ENCODE peak calls at places on chromosomes 16 and 17, in seven cellular contexts. E, A, Y, H, B, V and J are unnamed samples.

GRCh38 chr16:4521971-4522623 is 16.5 kb downstream of the CDIP1 start:
- DNase-seq in E (peak), A (no peak), Y (no peak), H (peak), B (no peak), V (no peak), J (no peak)

GRCh38 chr17:17062866-17063265 is 20.6 kb downstream of the MPRIP start:
- DNase-seq in E (peak), A (no peak), Y (no peak), H (no peak), B (no peak), V (no peak), J (no peak)

GRCh38 chr16:67666032-67666537 is 465 bp downstream of the ENKD1 start:
- DNase-seq in E (peak), A (no peak), Y (no peak), H (peak), B (no peak), V (no peak), J (peak)

GRCh38 chr16:85668676-85669424 is 19.9 kb downstream of the GINS2 start:
- DNase-seq in E (no peak), A (no peak), Y (no peak), H (no peak), B (no peak), V (no peak), J (no peak)

GRCh38 chr17:81253358-81254131 is 14.4 kb downstream of the NDUFAF8 start:
- DNase-seq in E (peak), A (no peak), Y (peak), H (peak), B (no peak), V (peak), J (peak)

GRCh38 chr17:15247891-15248529 is 17.1 kb downstream of the PMP22 start:
- DNase-seq in E (no peak), A (no peak), Y (no peak), H (no peak), B (no peak), V (no peak), J (no peak)

GRCh38 chr16:26727801-26728200 is 338.9 kb upstream of the C16orf82 start:
- DNase-seq in E (no peak), A (no peak), Y (no peak), H (no peak), B (no peak), V (no peak), J (no peak)

GRCh38 chr16:88815901-88816589 is 4.3 kb upstream of the APRT start:
- DNase-seq in E (peak), A (no peak), Y (no peak), H (no peak), B (no peak), V (no peak), J (peak)

GRCh38 chr17:47204722-47205418 is 4.3 kb upstream of the MYL4 start:
- DNase-seq in E (peak), A (no peak), Y (no peak), H (peak), B (no peak), V (no peak), J (no peak)

GRCh38 chr17:27861979-27862378 is 31.2 kb downstream of the LYRM9 start:
- DNase-seq in E (no peak), A (no peak), Y (no peak), H (no peak), B (no peak), V (no peak), J (peak)

GRCh38 chr17:43464046-43464445 is 19.7 kb upstream of the DHX8 start:
- DNase-seq in E (no peak), A (no peak), Y (no peak), H (no peak), B (no peak), V (no peak), J (no peak)

GRCh38 chr16:82629441-82630027 is 2.8 kb downstream of the CDH13 start:
- DNase-seq in E (no peak), A (peak), Y (no peak), H (peak), B (no peak), V (no peak), J (no peak)

GRCh38 chr16:71894229-71894920 is 956 bp upstream of the IST1 start:
- DNase-seq in E (peak), A (peak), Y (peak), H (peak), B (no peak), V (no peak), J (peak)

GRCh38 chr16:57570301-57571070 is 28.0 kb downstream of the ADGRG5 start:
- DNase-seq in E (no peak), A (no peak), Y (no peak), H (no peak), B (no peak), V (no peak), J (no peak)

GRCh38 chr17:42116705-42117396 is 4.3 kb downstream of the KAT2A start:
- DNase-seq in E (peak), A (peak), Y (peak), H (peak), B (peak), V (no peak), J (peak)

GRCh38 chr17:47850692-47851573 is at the start of gene SP6:
- DNase-seq in E (peak), A (no peak), Y (peak), H (peak), B (no peak), V (no peak), J (peak)

GRCh38 chr16:14627088-14627487 is 3.0 kb downstream of the PARN start:
- DNase-seq in E (no peak), A (no peak), Y (no peak), H (no peak), B (no peak), V (no peak), J (no peak)

GRCh38 chr17:60743812-60744211 is 66.2 kb downstream of the BCAS3 start:
- DNase-seq in E (peak), A (no peak), Y (no peak), H (peak), B (peak), V (no peak), J (no peak)

GRCh38 chr16:11038777-11039176 is 94.4 kb downstream of the CLEC16A start:
- DNase-seq in E (no peak), A (peak), Y (no peak), H (no peak), B (no peak), V (no peak), J (no peak)

GRCh38 chr17:42895185-42895555 is 5.4 kb upstream of the G6PC1 start:
- DNase-seq in E (peak), A (peak), Y (peak), H (peak), B (peak), V (peak), J (peak)

GRCh38 chr17:57545836-57546305 is 199.2 kb downstream of the CCDC182 start:
- DNase-seq in E (no peak), A (no peak), Y (no peak), H (no peak), B (no peak), V (no peak), J (no peak)

GRCh38 chr17:43576563-43577229 is 30.6 kb upstream of the ETV4 start:
- DNase-seq in E (peak), A (peak), Y (peak), H (peak), B (peak), V (peak), J (peak)

GRCh38 chr17:46139365-46140210 is 53.6 kb downstream of the KANSL1 start:
- DNase-seq in E (no peak), A (no peak), Y (no peak), H (no peak), B (no peak), V (no peak), J (no peak)

GRCh38 chr17:4511199-4511932 is 12.7 kb downstream of the SPNS2 start:
- DNase-seq in E (no peak), A (no peak), Y (no peak), H (no peak), B (no peak), V (no peak), J (no peak)

GRCh38 chr17:20944014-20944905 is 98.6 kb downstream of the USP22 start:
- DNase-seq in E (peak), A (no peak), Y (no peak), H (no peak), B (no peak), V (no peak), J (peak)
- TF ChIP-seq CTCF in E (peak), A (no peak), Y (no peak), H (no peak), B (no peak), V (peak), J (peak)

GRCh38 chr16:79595916-79596450 is 4.6 kb downstream of the MAF start:
- DNase-seq in E (no peak), A (no peak), Y (peak), H (no peak), B (no peak), V (no peak), J (no peak)
- H3K27ac ChIP-seq in E (no peak), A (no peak), Y (peak), H (no peak), B (no peak), V (no peak), J (no peak)

GRCh38 chr17:74756891-74757290 is 8.5 kb downstream of the NHERF1 start:
- DNase-seq in E (no peak), A (no peak), Y (no peak), H (no peak), B (no peak), V (no peak), J (no peak)

GRCh38 chr17:74757502-74757901 is 9.1 kb downstream of the NHERF1 start:
- DNase-seq in E (no peak), A (no peak), Y (no peak), H (no peak), B (no peak), V (no peak), J (peak)

GRCh38 chr17:74759243-74759801 is 10.9 kb downstream of the NHERF1 start:
- DNase-seq in E (no peak), A (no peak), Y (no peak), H (no peak), B (no peak), V (no peak), J (no peak)

GRCh38 chr17:74758846-74759163 is 10.4 kb downstream of the NHERF1 start:
- DNase-seq in E (no peak), A (no peak), Y (no peak), H (no peak), B (no peak), V (no peak), J (peak)

DNA sequence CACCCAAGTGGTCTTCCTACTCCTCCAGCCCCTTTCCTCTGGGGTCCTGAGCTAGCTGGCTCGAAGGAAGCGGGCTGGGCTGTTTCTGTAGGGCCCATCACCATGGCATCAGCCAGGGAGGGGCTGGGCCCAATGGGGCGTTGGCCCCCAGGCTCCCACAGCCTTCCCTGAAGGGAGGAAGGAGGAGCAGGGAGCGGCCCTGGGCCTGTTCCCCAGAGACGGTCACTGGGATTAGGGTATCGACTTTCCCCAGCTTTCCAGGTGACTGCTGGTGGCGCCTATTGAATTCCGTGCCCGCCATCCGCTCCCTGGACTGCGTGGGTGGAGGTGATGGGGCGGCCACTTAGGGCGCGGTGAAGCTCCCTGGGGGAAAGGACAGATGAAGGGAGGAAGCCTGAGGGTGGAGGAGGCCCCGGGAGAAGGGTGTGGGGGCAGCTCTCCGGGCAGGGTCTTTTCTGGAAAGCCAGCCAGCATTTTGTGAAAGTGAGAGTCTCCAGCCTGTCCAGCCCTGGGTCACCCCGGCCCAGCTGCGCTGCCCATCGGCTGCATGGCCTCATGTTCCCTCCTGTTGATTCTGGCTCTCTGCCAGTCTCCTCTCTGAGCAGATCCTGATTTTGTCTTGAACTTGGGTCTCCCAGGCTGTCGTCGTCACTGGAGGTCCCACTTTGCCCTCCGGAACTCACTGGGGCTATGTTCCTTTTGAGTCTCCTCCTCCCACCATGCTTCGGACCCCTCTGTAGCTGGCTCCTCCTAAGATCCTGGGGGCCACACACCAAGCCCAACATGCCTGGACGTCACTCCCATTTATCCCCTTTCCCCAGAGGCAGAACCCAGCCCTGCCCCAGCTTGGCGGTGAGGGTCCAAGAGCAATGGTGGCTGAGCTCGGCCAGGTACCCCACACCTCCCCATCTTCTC is 9.8 kb downstream of the NHERF1 start:
- DNase-seq in E (no peak), A (no peak), Y (no peak), H (peak), B (no peak), V (no peak), J (no peak)
- TF ChIP-seq CTCF in E (no peak), A (no peak), Y (no peak), H (no peak), B (no peak), V (no peak), J (no peak)

GRCh38 chr17:49024523-49024922 is 27.3 kb downstream of the IGF2BP1 start:
- DNase-seq in E (no peak), A (no peak), Y (no peak), H (no peak), B (no peak), V (no peak), J (no peak)
- H3K27ac ChIP-seq in E (no peak), A (no peak), Y (no peak), H (no peak), B (no peak), V (no peak), J (no peak)